ENCODE peak calls at places on chromosomes 4 and X, in nine cellular contexts. L, J, G, Z, V, U, D, T and X are unnamed samples.

GRCh38 chr4:111960241-111960667 is 185.0 kb upstream of the FAM241A start:
- DNase-seq in T (no peak), Z (no peak), U (peak; percentile 82), V (no peak), D (no peak), L (no peak), J (peak; percentile 17), G (no peak), X (no peak)

GRCh38 chr4:137452799-137453198 is 79.5 kb downstream of the PCDH18 start:
- DNase-seq in J (no peak), T (no peak), Z (no peak), D (no peak), U (no peak), L (no peak), V (no peak), G (no peak), X (no peak)

GRCh38 chr4:10606483-10607155 is 77.9 kb downstream of the CLNK start:
- DNase-seq in D (no peak), G (no peak), J (no peak), T (no peak), L (no peak), V (no peak), Z (no peak), U (no peak), X (no peak)

GRCh38 chrX:49037883-49038475 is 5.2 kb downstream of the TFE3 start:
- DNase-seq in D (no peak), U (no peak), J (no peak), L (peak; percentile 16), T (no peak), Z (no peak), V (peak; percentile 50), G (no peak), X (no peak)

GRCh38 chr4:86653237-86653865 is 59.2 kb downstream of the PTPN13 start:
- DNase-seq in L (no peak), U (no peak), T (no peak), V (no peak), G (no peak), Z (peak; percentile 3), D (no peak), J (no peak), X (no peak)

GRCh38 chrX:33434256-33435092 is 223.1 kb upstream of the DMD start:
- DNase-seq in D (peak; percentile 50), T (peak; percentile 14), U (no peak), Z (peak; percentile 9), L (peak; percentile 0), G (peak; percentile 42), J (peak; percentile 20), V (no peak), X (no peak)

GRCh38 chr4:176792348-176793059 is at the start of gene VEGFC:
- DNase-seq in Z (peak; percentile 3), V (peak; percentile 91), U (no peak), G (peak; percentile 63), J (peak; percentile 73), T (peak; percentile 68), D (peak; percentile 55), L (no peak), X (no peak)

GRCh38 chrX:103063918-103064434 is at the start of gene BEX1:
- DNase-seq in J (peak; percentile 12), G (peak; percentile 13), D (peak; percentile 46), T (no peak), L (no peak), V (peak; percentile 77), U (no peak), Z (peak; percentile 35), X (no peak)

GRCh38 chr4:6198768-6199343 is 1.5 kb downstream of the JAKMIP1 start:
- DNase-seq in V (peak; percentile 77), G (no peak), Z (no peak), L (no peak), J (peak; percentile 5), D (no peak), T (no peak), U (no peak), X (no peak)

GRCh38 chrX:153226344-153227190 is 47.5 kb downstream of the MAGEA1 start:
- DNase-seq in Z (no peak), J (peak; percentile 88), V (peak; percentile 58), D (peak; percentile 24), G (peak; percentile 2), U (no peak), T (no peak), L (no peak), X (peak; percentile 77)

GRCh38 chrX:115259238-115259875 is 25.5 kb upstream of the LRCH2 start:
- DNase-seq in U (no peak), J (no peak), Z (no peak), D (no peak), G (no peak), T (no peak), V (no peak), L (no peak), X (no peak)

GRCh38 chr4:36172650-36173049 is 71.7 kb downstream of the ARAP2 start:
- DNase-seq in J (no peak), T (no peak), D (no peak), U (no peak), V (no peak), Z (no peak), G (no peak), L (no peak), X (no peak)

GRCh38 chrX:117972681-117973080 is 143.9 kb downstream of the KLHL13 start:
- DNase-seq in G (peak; percentile 4), L (no peak), V (no peak), D (no peak), J (peak; percentile 60), U (no peak), T (no peak), Z (no peak), X (no peak)

GRCh38 chrX:106611682-106612402 is at the start of gene RADX:
- DNase-seq in U (peak; percentile 49), L (peak; percentile 15), V (peak; percentile 93), T (peak; percentile 70), D (peak; percentile 72), J (peak; percentile 68), Z (peak; percentile 58), G (peak; percentile 63), X (peak; percentile 5)

GRCh38 chr4:177546745-177547144 is 104.5 kb upstream of the AGA start:
- DNase-seq in U (no peak), G (no peak), J (peak; percentile 24), V (no peak), T (no peak), D (no peak), Z (no peak), L (no peak), X (no peak)

GRCh38 chrX:74906427-74906826 is 18.8 kb downstream of the NEXMIF start:
- DNase-seq in Z (no peak), V (no peak), G (no peak), T (no peak), L (no peak), J (no peak), U (no peak), D (no peak), X (no peak)

GRCh38 chrX:111519215-111519614 is 7.8 kb downstream of the SERTM2 start:
- DNase-seq in U (no peak), J (no peak), Z (no peak), T (no peak), V (no peak), G (no peak), D (no peak), L (no peak), X (no peak)

GRCh38 chr4:83618431-83618830 is 82.5 kb downstream of the GPAT3 start:
- DNase-seq in J (peak; percentile 71), G (peak; percentile 57), U (no peak), L (peak; percentile 66), V (no peak), D (no peak), Z (peak; percentile 87), T (peak; percentile 28), X (peak; percentile 43)

GRCh38 chrX:15814811-15815210 is 24.5 kb downstream of the ZRSR2 start:
- DNase-seq in T (no peak), D (no peak), Z (no peak), V (no peak), U (no peak), G (no peak), J (no peak), L (no peak), X (no peak)

GRCh38 chr4:120084327-120084726 is 17.7 kb upstream of the MAD2L1 start:
- DNase-seq in L (no peak), D (no peak), Z (no peak), G (no peak), U (no peak), J (no peak), T (no peak), V (no peak), X (no peak)
- H3K27ac ChIP-seq in L (no peak overlapping the region), D (no peak overlapping the region), Z (no peak overlapping the region), G (no peak overlapping the region), U (no peak overlapping the region), J (no peak overlapping the region), T (no peak overlapping the region), V (no peak overlapping the region), X (no peak overlapping the region)

DNA sequence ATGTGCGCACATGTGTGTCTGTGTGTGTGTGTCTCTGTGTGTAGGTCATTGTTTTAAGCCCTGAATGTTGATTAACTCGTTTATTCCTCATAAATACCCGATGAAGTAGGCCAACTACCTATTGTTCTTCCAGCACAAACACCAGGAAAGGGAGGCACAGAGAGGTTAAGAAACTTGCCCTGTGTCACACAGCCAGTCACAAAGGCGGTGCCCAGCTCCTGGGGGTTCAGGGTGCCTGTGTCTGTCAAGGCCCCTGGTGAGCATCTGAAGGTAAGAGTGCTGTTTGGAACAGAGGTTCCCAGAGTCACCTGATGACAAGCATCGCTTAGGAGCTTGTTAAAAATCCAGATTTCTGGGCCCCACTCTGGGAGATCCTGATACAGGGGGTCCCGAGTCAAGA is 18.0 kb upstream of the SH3TC1 start:
- DNase-seq in L (no peak), V (no peak), Z (no peak), U (no peak), T (no peak), J (no peak), G (no peak), D (no peak), X (no peak)
- H3K27ac ChIP-seq in L (no peak overlapping the region), V (no peak overlapping the region), Z (no peak overlapping the region), U (no peak overlapping the region), T (peak overlapping the region; percentile 80), J (no peak overlapping the region), G (no peak overlapping the region), D (no peak overlapping the region), X (no peak overlapping the region)

DNA sequence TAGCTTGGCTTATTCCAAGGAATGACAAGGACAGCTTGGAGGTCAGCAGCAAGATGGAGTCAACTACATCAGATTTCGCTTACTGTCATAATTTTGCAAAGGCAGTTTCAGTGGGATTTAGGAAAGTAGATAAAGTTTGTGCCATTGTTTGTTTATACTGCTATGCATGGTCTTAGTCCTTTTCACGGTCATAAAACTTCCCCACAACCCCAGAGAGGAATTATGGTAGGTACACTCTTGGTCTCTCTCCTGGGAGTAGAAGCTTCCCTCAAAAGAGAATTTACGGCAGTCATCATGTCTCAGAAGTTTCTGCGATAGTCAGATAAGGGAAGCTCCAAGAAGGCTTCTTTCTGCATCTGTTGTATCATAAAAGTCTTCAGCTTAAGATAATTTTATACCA is 27.9 kb upstream of the HERC6 start:
- DNase-seq in V (no peak), D (no peak), Z (no peak), G (no peak), L (no peak), U (no peak), J (no peak), T (no peak), X (no peak)
- H3K27ac ChIP-seq in V (no peak overlapping the region), D (no peak overlapping the region), Z (no peak overlapping the region), G (no peak overlapping the region), L (no peak overlapping the region), U (no peak overlapping the region), J (no peak overlapping the region), T (no peak overlapping the region), X (no peak overlapping the region)

DNA sequence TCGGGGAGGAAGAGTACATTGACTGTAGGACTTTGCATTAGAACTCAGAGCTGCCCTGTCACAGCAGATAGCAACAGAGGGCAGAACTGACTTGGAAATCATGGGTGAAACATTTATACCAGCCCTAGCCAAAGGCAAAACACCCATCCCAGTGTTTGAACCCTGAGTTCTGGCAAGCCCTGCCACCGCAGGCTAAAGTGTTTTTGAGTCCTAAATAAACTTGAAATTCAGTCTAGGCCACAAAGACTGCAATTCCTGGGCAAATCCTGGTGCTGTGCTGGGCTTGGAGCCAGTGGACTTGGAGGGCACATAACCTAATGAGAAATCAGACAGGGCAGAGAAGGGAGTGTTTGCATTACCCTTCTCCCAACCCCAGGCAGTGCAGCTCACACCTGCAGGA is 1015.7 kb downstream of the FSTL5 start:
- DNase-seq in D (no peak), G (no peak), J (no peak), L (no peak), Z (no peak), V (no peak), T (no peak), U (no peak), X (no peak)
- H3K27ac ChIP-seq in D (no peak overlapping the region), G (no peak overlapping the region), J (no peak overlapping the region), L (no peak overlapping the region), Z (no peak overlapping the region), V (no peak overlapping the region), T (no peak overlapping the region), U (no peak overlapping the region), X (no peak overlapping the region)